ENCODE peak calls at places on chromosomes 11 and 22, in six cellular contexts. N, Q, F, M, O and Y are unnamed samples.

GRCh38 chr11:61980783-61981541 is 13.5 kb upstream of the FTH1 start:
- DNase-seq in F (no peak), Q (no peak), N (no peak), O (no peak), M (no peak), Y (no peak)

GRCh38 chr22:48752451-48753380 is 1075.0 kb downstream of the BRD1 start:
- DNase-seq in N (no peak), Q (no peak), O (no peak), M (peak; percentile 30), F (no peak), Y (no peak)

GRCh38 chr11:2781413-2782274 is 81.8 kb upstream of the KCNQ1OT1 start:
- DNase-seq in M (no peak), F (no peak), N (no peak), O (no peak), Q (peak; percentile 36), Y (no peak)

GRCh38 chr22:17366329-17366728 is 2.9 kb upstream of the CECR2 start:
- DNase-seq in Q (no peak), N (no peak), M (no peak), F (no peak), O (no peak), Y (no peak)

GRCh38 chr11:61625525-61625924 is 44.6 kb upstream of the SYT7 start:
- DNase-seq in Q (no peak), N (no peak), M (no peak), O (no peak), F (no peak), Y (no peak)

GRCh38 chr22:42471441-42471840 is 39.2 kb upstream of the NFAM1 start:
- DNase-seq in M (no peak), N (no peak), Q (no peak), F (no peak), O (no peak), Y (no peak)

GRCh38 chr11:14357843-14358728 is 897 bp downstream of the RRAS2 start:
- DNase-seq in M (peak; percentile 72), O (no peak), F (peak; percentile 79), N (no peak), Q (peak; percentile 80), Y (peak; percentile 50)

GRCh38 chr11:74462009-74462408 is 5.3 kb downstream of the KCNE3 start:
- DNase-seq in N (no peak), O (no peak), F (no peak), M (no peak), Q (peak; percentile 93), Y (no peak)

GRCh38 chr11:47332791-47333525 is 19.5 kb downstream of the MYBPC3 start:
- DNase-seq in N (no peak), O (no peak), M (no peak), F (no peak), Q (no peak), Y (no peak)

GRCh38 chr11:83051760-83052671 is 19.7 kb downstream of the RAB30 start:
- DNase-seq in Q (no peak), O (no peak), N (no peak), F (no peak), M (no peak), Y (peak; percentile 23)

GRCh38 chr22:25835348-25835747 is 93.4 kb downstream of the MYO18B start:
- DNase-seq in M (no peak), N (no peak), F (no peak), O (no peak), Q (no peak), Y (no peak)